ENCODE peak calls at places on chromosomes 3 and 15, in eight cellular contexts. J, F, N, Y, U, P, G and M are unnamed samples. For H3K4me1, the result is how much of the 10 kb centered on the place peaks cover.

GRCh38 chr3:36800533-36801116 is 36.3 kb upstream of the DCLK3 start:
- DNase-seq in J (no peak), F (no peak), N (no peak), Y (no peak), U (no peak), P (no peak), G (no peak), M (no peak)

GRCh38 chr3:138834359-138835176 is at the start of gene PIK3CB:
- DNase-seq in J (peak), F (peak), N (peak), Y (peak), U (peak), P (peak), G (peak), M (peak)

GRCh38 chr15:41794081-41794480 is 19.8 kb downstream of the MAPKBP1 start:
- DNase-seq in J (no peak), F (no peak), N (no peak), Y (no peak), U (no peak), P (no peak), G (no peak), M (no peak)

GRCh38 chr3:110811050-110811449 is 260.6 kb upstream of the NECTIN3 start:
- DNase-seq in J (no peak), F (no peak), N (no peak), Y (no peak), U (no peak), P (no peak), G (no peak), M (no peak)

GRCh38 chr3:144142151-144142855 is 170.7 kb downstream of the DIPK2A start:
- DNase-seq in J (no peak), F (no peak), N (no peak), Y (no peak), U (no peak), P (no peak), G (no peak), M (no peak)

GRCh38 chr3:170493712-170494182 is 75.1 kb downstream of the CLDN11 start:
- DNase-seq in J (no peak), F (no peak), N (no peak), Y (no peak), U (peak), P (no peak), G (no peak), M (no peak)

GRCh38 chr15:94229591-94230365 is 1.6 kb upstream of the MCTP2 start:
- DNase-seq in J (no peak), F (no peak), N (no peak), Y (no peak), U (no peak), P (no peak), G (no peak), M (no peak)

GRCh38 chr15:59401810-59402569 is 29.3 kb upstream of the MYO1E start:
- DNase-seq in J (no peak), F (no peak), N (no peak), Y (no peak), U (no peak), P (no peak), G (no peak), M (peak)

GRCh38 chr3:101848754-101849713 is at the start of gene NFKBIZ:
- DNase-seq in J (peak), F (peak), N (peak), Y (peak), U (peak), P (peak), G (peak), M (peak)

GRCh38 chr15:81612631-81613030 is 238.6 kb upstream of the TMC3 start:
- DNase-seq in J (no peak), F (no peak), N (no peak), Y (no peak), U (no peak), P (no peak), G (no peak), M (no peak)

GRCh38 chr3:99663981-99664380 is 25.6 kb downstream of the COL8A1 start:
- DNase-seq in J (no peak), F (no peak), N (no peak), Y (no peak), U (no peak), P (no peak), G (no peak), M (no peak)

GRCh38 chr3:30078736-30079135 is 527.7 kb upstream of the TGFBR2 start:
- DNase-seq in J (no peak), F (no peak), N (no peak), Y (no peak), U (no peak), P (no peak), G (no peak), M (no peak)

GRCh38 chr15:89165677-89166076 is 55.7 kb downstream of the RLBP1 start:
- DNase-seq in J (no peak), F (no peak), N (no peak), Y (no peak), U (no peak), P (no peak), G (no peak), M (no peak)

GRCh38 chr3:94694001-94694400 is 631.1 kb downstream of the NSUN3 start:
- DNase-seq in J (no peak), F (no peak), N (no peak), Y (no peak), U (no peak), P (no peak), G (no peak), M (no peak)

GRCh38 chr3:69879051-69879450 is 120.5 kb upstream of the SAMMSON start:
- DNase-seq in J (no peak), F (no peak), N (no peak), Y (no peak), U (no peak), P (peak), G (no peak), M (no peak)

GRCh38 chr15:36601497-36601932 is 22.1 kb downstream of the CDIN1 start:
- DNase-seq in J (no peak), F (no peak), N (peak), Y (peak), U (no peak), P (no peak), G (no peak), M (peak)

GRCh38 chr3:65854606-65855304 is 184.0 kb downstream of the MAGI1 start:
- DNase-seq in J (no peak), F (no peak), N (no peak), Y (no peak), U (peak), P (no peak), G (no peak), M (no peak)

GRCh38 chr3:148077318-148077923 is 620.3 kb upstream of the AGTR1 start:
- DNase-seq in J (no peak), F (no peak), N (no peak), Y (no peak), U (no peak), P (no peak), G (no peak), M (no peak)

GRCh38 chr3:155185623-155186022 is 105.5 kb downstream of the MME start:
- DNase-seq in J (no peak), F (no peak), N (no peak), Y (no peak), U (no peak), P (no peak), G (no peak), M (no peak)

GRCh38 chr3:20043825-20044224 is 3.6 kb downstream of the KAT2B start:
- DNase-seq in J (no peak), F (no peak), N (no peak), Y (no peak), U (no peak), P (no peak), G (no peak), M (no peak)

GRCh38 chr3:187136936-187137335 is 2.4 kb downstream of the RPL39L start:
- DNase-seq in J (no peak), F (no peak), N (no peak), Y (no peak), U (no peak), P (no peak), G (no peak), M (no peak)

GRCh38 chr3:101868534-101869464 is 19.5 kb downstream of the NFKBIZ start:
- DNase-seq in J (no peak), F (no peak), N (no peak), Y (peak), U (peak), P (no peak), G (peak), M (no peak)

GRCh38 chr3:113002676-113003075 is 11.9 kb downstream of the GTPBP8 start:
- DNase-seq in J (no peak), F (no peak), N (no peak), Y (no peak), U (no peak), P (no peak), G (no peak), M (no peak)

GRCh38 chr3:72275296-72275820 is 490.4 kb upstream of the PROK2 start:
- DNase-seq in J (no peak), F (no peak), N (no peak), Y (no peak), U (no peak), P (no peak), G (no peak), M (no peak)

GRCh38 chr3:2967851-2968250 is 142.3 kb downstream of the IL5RA start:
- DNase-seq in J (no peak), F (no peak), N (no peak), Y (no peak), U (no peak), P (no peak), G (no peak), M (no peak)

GRCh38 chr3:115099115-115099884 is 47.8 kb downstream of the ZBTB20 start:
- DNase-seq in J (no peak), F (no peak), N (no peak), Y (no peak), U (no peak), P (no peak), G (no peak), M (no peak)

GRCh38 chr3:126528800-126529541 is 5.0 kb downstream of the CHST13 start:
- DNase-seq in J (no peak), F (no peak), N (no peak), Y (peak), U (peak), P (peak), G (no peak), M (no peak)

GRCh38 chr3:183180105-183180763 is 17.7 kb upstream of the LAMP3 start:
- DNase-seq in J (no peak), F (no peak), N (no peak), Y (no peak), U (no peak), P (no peak), G (peak), M (peak)

GRCh38 chr3:31543375-31543774 is 10.7 kb downstream of the STT3B start:
- DNase-seq in J (no peak), F (no peak), N (no peak), Y (no peak), U (no peak), P (no peak), G (no peak), M (no peak)

GRCh38 chr3:31542246-31542645 is 9.5 kb downstream of the STT3B start:
- DNase-seq in J (no peak), F (no peak), N (no peak), Y (no peak), U (no peak), P (no peak), G (no peak), M (no peak)

GRCh38 chr3:31539275-31539674 is 6.5 kb downstream of the STT3B start:
- DNase-seq in J (no peak), F (no peak), N (no peak), Y (no peak), U (no peak), P (no peak), G (no peak), M (no peak)

GRCh38 chr3:31544634-31545033 is 11.9 kb downstream of the STT3B start:
- DNase-seq in J (no peak), F (no peak), N (no peak), Y (peak), U (peak), P (no peak), G (peak), M (no peak)

GRCh38 chr3:31541102-31541501 is 8.4 kb downstream of the STT3B start:
- DNase-seq in J (no peak), F (no peak), N (no peak), Y (no peak), U (no peak), P (no peak), G (no peak), M (no peak)
- H3K4me1 ChIP-seq in J (under half), F (under half), N (half or more), Y (under half), U (half or more), P (under half), G (under half), M (under half)

GRCh38 chr15:40096094-40096876 is 12.4 kb downstream of the BMF start:
- DNase-seq in J (no peak), F (no peak), N (no peak), Y (no peak), U (no peak), P (peak), G (no peak), M (no peak)
- H3K4me1 ChIP-seq in J (under half), F (half or more), N (half or more), Y (under half), U (half or more), P (half or more), G (under half), M (half or more)

GRCh38 chr3:11558002-11558401 is 85.7 kb downstream of the VGLL4 start:
- DNase-seq in J (no peak), F (no peak), N (peak), Y (no peak), U (no peak), P (peak), G (no peak), M (no peak)

GRCh38 chr3:11558461-11558903 is 85.2 kb downstream of the VGLL4 start:
- DNase-seq in J (no peak), F (peak), N (peak), Y (no peak), U (no peak), P (peak), G (no peak), M (no peak)

GRCh38 chr3:11559816-11560633 is 83.7 kb downstream of the VGLL4 start:
- DNase-seq in J (no peak), F (peak), N (peak), Y (peak), U (no peak), P (peak), G (no peak), M (no peak)

GRCh38 chr3:11560746-11561145 is 83.0 kb downstream of the VGLL4 start:
- DNase-seq in J (no peak), F (peak), N (peak), Y (no peak), U (no peak), P (peak), G (no peak), M (no peak)

DNA sequence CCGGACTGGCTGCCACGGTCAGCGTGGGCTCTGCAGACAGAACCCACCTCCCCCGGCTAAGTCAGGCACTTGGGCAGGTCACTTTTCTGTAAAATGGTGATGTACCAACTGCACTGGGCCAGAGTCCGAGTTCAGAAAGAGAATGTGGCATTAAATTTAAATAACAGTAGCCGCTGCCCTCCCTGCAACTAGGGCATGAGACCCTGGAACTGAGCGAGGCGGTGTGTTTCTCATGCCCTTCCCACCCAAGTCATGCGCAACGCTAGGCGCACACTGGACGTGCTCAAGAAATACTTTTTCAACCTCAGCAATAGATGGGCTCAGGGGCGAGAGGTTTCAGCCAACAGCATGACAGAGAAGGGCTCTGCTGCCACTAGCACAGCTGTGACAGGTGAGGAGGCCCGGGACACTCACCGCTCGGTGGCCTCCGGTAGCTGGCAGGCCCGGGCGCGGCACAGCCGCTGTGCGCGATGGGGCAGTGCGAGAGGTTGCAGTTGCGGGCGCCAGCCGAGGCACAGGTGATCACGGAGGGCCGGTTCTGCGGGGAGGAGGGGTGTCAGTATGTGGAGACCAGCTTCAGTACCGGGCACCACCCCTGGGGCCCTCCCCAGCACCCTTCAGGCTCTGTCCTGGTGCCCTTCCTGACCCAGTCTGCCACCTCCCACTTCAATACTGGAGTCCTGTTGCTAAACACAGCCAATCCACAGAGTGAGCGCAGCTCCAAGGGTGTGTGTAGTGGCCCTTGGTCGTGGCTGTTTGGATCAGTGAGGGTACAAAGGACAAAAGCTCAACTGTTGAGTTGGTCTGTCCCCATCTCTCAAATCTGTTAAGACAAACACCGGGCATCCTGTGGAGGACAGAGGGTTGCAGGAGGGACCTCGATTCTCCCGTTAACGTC is 84.5 kb downstream of the VGLL4 start:
- DNase-seq in J (no peak), F (peak), N (peak), Y (peak), U (no peak), P (peak), G (no peak), M (no peak)
- H3K4me1 ChIP-seq in J (under half), F (under half), N (half or more), Y (under half), U (under half), P (under half), G (under half), M (half or more)

GRCh38 chr15:67115567-67115966 is 50.2 kb downstream of the SMAD3 start:
- DNase-seq in J (no peak), F (no peak), N (no peak), Y (no peak), U (no peak), P (no peak), G (no peak), M (no peak)

GRCh38 chr15:67119238-67119846 is 53.9 kb downstream of the SMAD3 start:
- DNase-seq in J (no peak), F (no peak), N (no peak), Y (no peak), U (no peak), P (no peak), G (no peak), M (no peak)

GRCh38 chr15:67118808-67119207 is 53.4 kb downstream of the SMAD3 start:
- DNase-seq in J (no peak), F (no peak), N (no peak), Y (no peak), U (no peak), P (no peak), G (no peak), M (no peak)

GRCh38 chr15:67116742-67117141 is 51.3 kb downstream of the SMAD3 start:
- DNase-seq in J (no peak), F (no peak), N (no peak), Y (no peak), U (no peak), P (no peak), G (no peak), M (no peak)

DNA sequence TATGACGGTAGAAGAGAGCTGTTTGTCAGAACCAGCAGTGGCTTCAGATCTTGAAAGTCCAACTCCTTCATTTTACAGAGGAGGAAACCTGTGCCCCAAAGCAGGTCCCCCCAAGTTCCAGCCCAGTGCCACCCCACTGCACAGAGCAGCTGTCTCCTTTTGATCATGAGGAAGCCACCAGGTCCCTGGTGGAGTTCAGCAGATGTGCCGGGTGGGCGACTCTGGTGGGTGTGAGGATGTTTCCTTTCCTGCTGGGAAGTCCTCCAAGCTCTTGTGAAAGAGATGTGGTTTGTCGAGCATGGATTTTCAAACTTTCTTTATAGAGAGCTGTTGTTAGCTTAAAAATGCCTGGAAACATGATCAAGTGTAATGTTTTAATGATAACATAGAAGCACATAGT is 52.0 kb downstream of the SMAD3 start:
- DNase-seq in J (no peak), F (no peak), N (no peak), Y (no peak), U (no peak), P (no peak), G (no peak), M (no peak)
- H3K4me1 ChIP-seq in J (under half), F (half or more), N (half or more), Y (under half), U (half or more), P (under half), G (under half), M (half or more)

GRCh38 chr3:124999317-124999716 is 56.5 kb downstream of the HEG1 start:
- DNase-seq in J (no peak), F (no peak), N (no peak), Y (peak), U (peak), P (no peak), G (no peak), M (no peak)
- H3K4me1 ChIP-seq in J (under half), F (under half), N (under half), Y (under half), U (half or more), P (under half), G (under half), M (under half)